ENCODE peak calls at places on chromosomes 4 and X, in six cellular contexts. One of them, this sample, is unnamed.

GRCh38 chr4:153585021-153585420 is 99.1 kb upstream of the TLR2 start:
- DNase-seq in NCI-H82: no peak
- DNase-seq in effector memory CD8-positive, alpha-beta T cell: no peak
- DNase-seq in uterus: no peak
- DNase-seq in Peyer's patch: no peak
- DNase-seq in GM04504: no peak
- DNase-seq in this sample: no peak

GRCh38 chr4:113636877-113637276 is 124.7 kb downstream of the CAMK2D start:
- DNase-seq in uterus: no peak
- DNase-seq in Peyer's patch: peak
- DNase-seq in NCI-H82: no peak
- DNase-seq in effector memory CD8-positive, alpha-beta T cell: peak
- DNase-seq in GM04504: no peak
- DNase-seq in this sample: no peak

GRCh38 chr4:147096667-147097604 is 151.3 kb upstream of the TTC29 start:
- DNase-seq in GM04504: no peak
- DNase-seq in NCI-H82: peak
- DNase-seq in uterus: no peak
- DNase-seq in Peyer's patch: no peak
- DNase-seq in effector memory CD8-positive, alpha-beta T cell: no peak
- DNase-seq in this sample: no peak

GRCh38 chrX:9659571-9660195 is 106.0 kb downstream of the GPR143 start:
- DNase-seq in uterus: no peak
- DNase-seq in NCI-H82: no peak
- DNase-seq in Peyer's patch: no peak
- DNase-seq in effector memory CD8-positive, alpha-beta T cell: no peak
- DNase-seq in GM04504: no peak
- DNase-seq in this sample: no peak

GRCh38 chrX:70042399-70043371 is 7.1 kb downstream of the AWAT2 start:
- DNase-seq in effector memory CD8-positive, alpha-beta T cell: no peak
- DNase-seq in Peyer's patch: no peak
- DNase-seq in NCI-H82: no peak
- DNase-seq in uterus: no peak
- DNase-seq in GM04504: no peak
- DNase-seq in this sample: no peak

GRCh38 chrX:102129473-102129872 is 4.0 kb downstream of the TCEAL2 start:
- DNase-seq in Peyer's patch: no peak
- DNase-seq in uterus: no peak
- DNase-seq in NCI-H82: peak
- DNase-seq in effector memory CD8-positive, alpha-beta T cell: no peak
- DNase-seq in GM04504: no peak
- DNase-seq in this sample: no peak

GRCh38 chr4:153152453-153153338 is 51.5 kb upstream of the TRIM2 start:
- DNase-seq in effector memory CD8-positive, alpha-beta T cell: no peak
- DNase-seq in uterus: no peak
- DNase-seq in Peyer's patch: peak
- DNase-seq in NCI-H82: peak
- DNase-seq in GM04504: no peak
- DNase-seq in this sample: no peak

GRCh38 chr4:112340048-112340447 is 42.9 kb downstream of the ALPK1 start:
- DNase-seq in GM04504: no peak
- DNase-seq in Peyer's patch: no peak
- DNase-seq in NCI-H82: peak
- DNase-seq in effector memory CD8-positive, alpha-beta T cell: no peak
- DNase-seq in uterus: no peak
- DNase-seq in this sample: no peak

GRCh38 chr4:41887821-41888699 is 47.2 kb upstream of the TMEM33 start:
- DNase-seq in NCI-H82: peak
- DNase-seq in GM04504: peak
- DNase-seq in effector memory CD8-positive, alpha-beta T cell: peak
- DNase-seq in uterus: no peak
- DNase-seq in Peyer's patch: peak
- DNase-seq in this sample: no peak

GRCh38 chr4:675980-676870 is 1.9 kb downstream of the MYL5 start:
- DNase-seq in effector memory CD8-positive, alpha-beta T cell: no peak
- DNase-seq in NCI-H82: no peak
- DNase-seq in GM04504: no peak
- DNase-seq in uterus: no peak
- DNase-seq in Peyer's patch: no peak
- DNase-seq in this sample: no peak

GRCh38 chrX:18194688-18195087 is 26.0 kb downstream of the BEND2 start:
- DNase-seq in uterus: no peak
- DNase-seq in effector memory CD8-positive, alpha-beta T cell: no peak
- DNase-seq in GM04504: no peak
- DNase-seq in NCI-H82: peak
- DNase-seq in Peyer's patch: no peak
- DNase-seq in this sample: no peak

GRCh38 chrX:101550825-101551767 is 749 bp downstream of the ARMCX1 start:
- DNase-seq in GM04504: peak
- DNase-seq in Peyer's patch: no peak
- DNase-seq in uterus: peak
- DNase-seq in effector memory CD8-positive, alpha-beta T cell: no peak
- DNase-seq in NCI-H82: peak
- DNase-seq in this sample: no peak